ENCODE peak calls at places on chromosomes 6 and 20, in eight cellular contexts. M, I, L, Q, G, Y, P and Z are unnamed samples.

GRCh38 chr6:15268130-15268908 is 22.4 kb downstream of the JARID2 start:
- DNase-seq in G (no peak), Q (peak), I (no peak), M (peak), P (peak), L (no peak), Y (no peak), Z (no peak)

GRCh38 chr6:48916523-48917050 is 546.5 kb downstream of the MMUT start:
- DNase-seq in I (no peak), Y (no peak), P (no peak), M (no peak), G (no peak), Q (no peak), L (no peak), Z (no peak)

GRCh38 chr20:14826926-14827325 is 489.5 kb upstream of the FLRT3 start:
- DNase-seq in L (no peak), P (no peak), Y (no peak), I (no peak), M (no peak), Q (no peak), G (no peak), Z (no peak)

GRCh38 chr6:139743629-139744028 is 369.2 kb upstream of the CITED2 start:
- DNase-seq in Q (no peak), Y (peak), L (no peak), P (no peak), G (no peak), I (no peak), M (no peak), Z (peak)

GRCh38 chr6:30646450-30647038 is 389 bp upstream of the C6orf136 start:
- DNase-seq in P (peak), L (peak), G (peak), I (peak), M (peak), Y (no peak), Q (peak), Z (no peak)

GRCh38 chr6:82144007-82144851 is 103.3 kb downstream of the IBTK start:
- DNase-seq in P (no peak), Y (peak), L (no peak), Q (peak), G (no peak), I (peak), M (no peak), Z (peak)

GRCh38 chr6:96394727-96395126 is 126.9 kb upstream of the UFL1 start:
- DNase-seq in P (no peak), L (no peak), Q (peak), I (peak), M (no peak), G (no peak), Y (peak), Z (no peak)

GRCh38 chr6:39079197-39079596 is 30.6 kb downstream of the GLP1R start:
- DNase-seq in G (no peak), I (no peak), Q (no peak), L (no peak), Y (no peak), M (no peak), P (no peak), Z (no peak)

GRCh38 chr6:36700071-36700811 is 2.6 kb downstream of the RAB44 start:
- DNase-seq in G (no peak), Q (no peak), L (no peak), M (no peak), Y (no peak), P (no peak), I (no peak), Z (no peak)

GRCh38 chr20:59032713-59033059 is 551 bp upstream of the ATP5F1E start:
- DNase-seq in L (no peak), Q (no peak), M (no peak), G (no peak), P (no peak), I (peak), Y (no peak), Z (peak)

GRCh38 chr6:150764638-150765456 is 100.7 kb upstream of the MTHFD1L start:
- DNase-seq in G (no peak), M (no peak), Q (no peak), Y (no peak), I (no peak), L (no peak), P (no peak), Z (no peak)

GRCh38 chr6:111076024-111076680 is 11.2 kb upstream of the SLC16A10 start:
- DNase-seq in P (no peak), Q (no peak), M (no peak), Y (no peak), L (no peak), G (no peak), I (no peak), Z (no peak)

GRCh38 chr6:85864453-85865401 is 222.0 kb upstream of the SYNCRIP start:
- DNase-seq in L (no peak), Y (peak), G (no peak), I (no peak), Q (no peak), M (no peak), P (no peak), Z (no peak)

GRCh38 chr20:18009116-18009515 is 40.3 kb downstream of the MGME1 start:
- DNase-seq in G (no peak), M (no peak), P (no peak), Y (no peak), Q (no peak), I (no peak), L (no peak), Z (no peak)

GRCh38 chr6:24680582-24680981 is 13.7 kb downstream of the ACOT13 start:
- DNase-seq in I (no peak), L (peak), Y (no peak), G (no peak), P (no peak), M (no peak), Q (no peak), Z (no peak)

GRCh38 chr6:80769101-80769500 is 662.6 kb downstream of the BCKDHB start:
- DNase-seq in G (no peak), I (no peak), M (no peak), Y (no peak), Q (no peak), L (no peak), P (no peak), Z (no peak)

GRCh38 chr6:55033021-55033546 is 141.2 kb upstream of the HCRTR2 start:
- DNase-seq in Y (no peak), P (no peak), L (no peak), G (no peak), I (no peak), M (no peak), Q (no peak), Z (no peak)

GRCh38 chr6:128259036-128259734 is 261.2 kb downstream of the PTPRK start:
- DNase-seq in I (no peak), Q (no peak), P (no peak), M (no peak), G (no peak), L (no peak), Y (no peak), Z (no peak)

GRCh38 chr6:50185006-50185405 is 135.3 kb upstream of the DEFB112 start:
- DNase-seq in Q (peak), G (no peak), Y (peak), M (peak), L (no peak), I (peak), P (peak), Z (no peak)

GRCh38 chr6:132780770-132781371 is 17.6 kb downstream of the SLC18B1 start:
- DNase-seq in G (no peak), L (no peak), Q (peak), Y (peak), M (peak), I (no peak), P (no peak), Z (peak)

GRCh38 chr20:50297498-50298348 is 107.1 kb downstream of the CEBPB start:
- DNase-seq in Q (no peak), L (no peak), M (no peak), Y (no peak), P (no peak), G (no peak), I (no peak), Z (no peak)

GRCh38 chr6:33863084-33863483 is 59.3 kb upstream of the MLN start:
- DNase-seq in M (no peak), P (no peak), G (no peak), Y (no peak), L (no peak), Q (no peak), I (peak), Z (no peak)

GRCh38 chr20:25299801-25300200 is 51.9 kb downstream of the PYGB start:
- DNase-seq in P (no peak), I (no peak), Q (no peak), G (no peak), M (no peak), L (no peak), Y (peak), Z (peak)
- TF ChIP-seq CTCF in P (no peak), I (no peak), Q (no peak), G (no peak), M (no peak), L (no peak), Y (no peak), Z (no peak)

GRCh38 chr6:163711071-163711470 is 296.6 kb downstream of the QKI start:
- DNase-seq in I (no peak), Y (no peak), G (no peak), M (no peak), P (no peak), L (no peak), Q (no peak), Z (no peak)
- TF ChIP-seq CTCF in I (no peak), Y (no peak), G (no peak), M (no peak), P (no peak), L (no peak), Q (no peak), Z (no peak)

DNA sequence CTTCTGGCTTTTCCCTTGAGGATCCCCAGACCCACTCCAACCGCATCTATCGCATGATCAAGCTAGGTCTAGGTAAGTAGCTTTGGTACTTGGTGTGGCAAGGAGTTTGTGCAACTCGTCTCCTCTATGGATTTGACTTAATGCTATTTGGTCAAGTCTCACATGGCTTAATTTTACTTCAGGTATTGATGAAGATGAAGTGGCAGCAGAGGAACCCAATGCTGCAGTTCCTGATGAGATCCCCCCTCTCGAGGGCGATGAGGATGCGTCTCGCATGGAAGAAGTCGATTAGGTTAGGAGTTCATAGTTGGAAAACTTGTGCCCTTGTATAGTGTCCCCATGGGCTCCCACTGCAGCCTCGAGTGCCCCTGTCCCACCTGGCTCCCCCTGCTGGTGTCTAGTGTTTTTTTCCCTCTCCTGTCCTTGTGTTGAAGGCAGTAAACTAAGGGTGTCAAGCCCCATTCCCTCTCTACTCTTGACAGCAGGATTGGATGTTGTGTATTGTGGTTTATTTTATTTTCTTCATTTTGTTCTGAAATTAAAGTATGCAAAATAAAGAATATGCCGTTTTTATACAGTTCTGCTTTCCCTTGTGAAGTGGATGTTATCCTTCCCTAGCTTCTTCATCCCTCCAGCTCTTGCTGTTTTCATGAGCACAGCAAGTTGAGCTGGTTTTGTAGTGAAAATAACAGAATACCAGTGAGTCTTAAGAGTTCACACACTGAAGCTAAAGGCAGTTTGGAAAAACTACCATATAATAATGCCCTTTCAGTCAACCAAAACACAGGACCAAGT is 3.8 kb downstream of the SLC35B2 start:
- DNase-seq in L (no peak), Y (peak), I (peak), Q (peak), M (peak), G (no peak), P (peak), Z (no peak)
- TF ChIP-seq CTCF in L (no peak), Y (peak), I (peak), Q (peak), M (peak), G (peak), P (peak), Z (peak)

GRCh38 chr20:52105573-52106422 is 85.8 kb downstream of the ZFP64 start:
- DNase-seq in L (no peak), P (peak), Q (peak), M (peak), G (no peak), I (no peak), Y (peak), Z (peak)
- TF ChIP-seq CTCF in L (no peak), P (no peak), Q (peak), M (peak), G (no peak), I (no peak), Y (peak), Z (peak)

GRCh38 chr6:126614642-126615504 is 275.0 kb downstream of the CENPW start:
- DNase-seq in L (no peak), Y (no peak), Q (peak), M (peak), P (peak), G (no peak), I (no peak), Z (no peak)

GRCh38 chr6:126620747-126621146 is 280.8 kb downstream of the CENPW start:
- DNase-seq in I (no peak), Q (no peak), P (no peak), M (no peak), G (no peak), Y (no peak), L (no peak), Z (no peak)

GRCh38 chr6:126618639-126619331 is 278.9 kb downstream of the CENPW start:
- DNase-seq in L (no peak), M (no peak), Q (no peak), G (no peak), I (no peak), Y (no peak), P (no peak), Z (no peak)
- TF ChIP-seq CTCF in L (no peak), M (no peak), Q (no peak), G (no peak), I (no peak), Y (no peak), P (no peak), Z (no peak)

GRCh38 chr6:63295553-63295952 is 24.2 kb downstream of the LGSN start:
- DNase-seq in I (no peak), L (no peak), Y (peak), M (peak), G (no peak), P (no peak), Q (peak), Z (no peak)
- TF ChIP-seq CTCF in I (no peak), L (no peak), Y (no peak), M (peak), G (no peak), P (no peak), Q (no peak), Z (no peak)